ENCODE peak calls at places on chromosome 19, in six cellular contexts. Y is activated T-helper 1 cell treated with anti-CD3 and anti-CD28 coated beads, Interleukin-2, amount 50 U/mL, for 16 hours; I is effector memory CD4-positive, alpha-beta T cell; U is stimulated activated CD4-positive, alpha-beta T cell treated with anti-CD3 and anti-CD28 coated beads, Interleukin-4, amount 100 ng/mL, for 48 hours; S is neural progenitor cell; V is M059J. P is an unnamed sample.

GRCh38 chr19:710767-711166 is 2.0 kb downstream of the PALM start:
- DNase-seq in I (no peak), Y (no peak), S (no peak), V (peak), U (no peak), P (no peak)

GRCh38 chr19:5292843-5293606 is 47.6 kb downstream of the PTPRS start:
- DNase-seq in Y (peak), I (no peak), S (peak), U (peak), V (peak), P (peak)

GRCh38 chr19:29966594-29967249 is 24.7 kb downstream of the URI1 start:
- DNase-seq in U (no peak), I (no peak), Y (no peak), S (no peak), V (peak), P (no peak)

GRCh38 chr19:41935781-41936415 is 7.6 kb upstream of the ERFL start:
- DNase-seq in Y (no peak), S (no peak), V (no peak), U (no peak), I (no peak), P (no peak)

GRCh38 chr19:34953092-34953491 is 10.9 kb downstream of the ZNF792 start:
- DNase-seq in Y (no peak), V (no peak), S (no peak), I (no peak), U (no peak), P (no peak)

GRCh38 chr19:35986664-35987570 is 8.1 kb upstream of the SDHAF1 start:
- DNase-seq in Y (no peak), I (no peak), V (peak), S (peak), U (peak), P (no peak)

GRCh38 chr19:2983351-2984195 is 6.2 kb downstream of the TLE6 start:
- DNase-seq in V (peak), Y (no peak), I (no peak), S (peak), U (no peak), P (no peak)

GRCh38 chr19:40691421-40692211 is 1.2 kb upstream of the NUMBL start:
- DNase-seq in I (no peak), U (no peak), Y (no peak), S (peak), V (no peak), P (no peak)

GRCh38 chr19:1992759-1993260 is 22.7 kb downstream of the BTBD2 start:
- DNase-seq in S (peak), I (peak), V (no peak), U (no peak), Y (no peak), P (no peak)

GRCh38 chr19:34265221-34265650 is 10.9 kb downstream of the GARRE1 start:
- DNase-seq in Y (no peak), V (peak), U (no peak), I (no peak), S (no peak), P (no peak)

P was measured in activated T-helper 2 cell treated with anti-CD3 and anti-CD28 coated beads, Interferon-gamma antibody, Interleukin-2, Interleukin-4, amounts not matched to agents 10 μg/mL and 5 μg/mL and 100 μg/mL, durations not matched to agents 14 hours and 24 hours and 36 hours.